ENCODE peak calls at places on chromosomes 3 and 15, in eight cellular contexts. F is choroid plexus epithelial cell, G is AG08395, S is NCI-H1105 treated with DMSO at 0.1 percent for 48 hours, T is occipital lobe, P is thoracic aorta, M is stomach, X is cardiac fibroblast. Y is an unnamed sample.

GRCh38 chr15:84960391-84961113 is 21.1 kb upstream of the PDE8A start:
- DNase-seq in F (no peak), G (no peak), S (no peak), T (no peak), P (no peak), M (no peak), X (no peak), Y (no peak)

GRCh38 chr3:128553560-128553959 is 60.6 kb upstream of the GATA2 start:
- DNase-seq in F (no peak), G (no peak), S (no peak), T (no peak), P (no peak), M (no peak), X (no peak), Y (no peak)

GRCh38 chr3:193029800-193030199 is 112.1 kb upstream of the MB21D2 start:
- DNase-seq in F (no peak), G (no peak), S (peak), T (no peak), P (no peak), M (no peak), X (no peak), Y (no peak)

GRCh38 chr3:194046995-194047681 is 88.8 kb upstream of the HES1 start:
- DNase-seq in F (peak), G (no peak), S (peak), T (peak), P (no peak), M (peak), X (no peak), Y (peak)

GRCh38 chr15:42650208-42651066 is 75.0 kb downstream of the STARD9 start:
- DNase-seq in F (peak), G (peak), S (peak), T (peak), P (peak), M (peak), X (peak), Y (peak)

GRCh38 chr15:31845791-31846190 is 184.5 kb upstream of the CHRNA7 start:
- DNase-seq in F (no peak), G (no peak), S (no peak), T (no peak), P (no peak), M (no peak), X (no peak), Y (no peak)

GRCh38 chr3:72657666-72658065 is 190.6 kb downstream of the SHQ1 start:
- DNase-seq in F (no peak), G (no peak), S (peak), T (no peak), P (no peak), M (no peak), X (no peak), Y (no peak)

GRCh38 chr3:186920301-186920700 is 10.0 kb upstream of the ST6GAL1 start:
- DNase-seq in F (no peak), G (no peak), S (no peak), T (no peak), P (no peak), M (no peak), X (no peak), Y (no peak)

GRCh38 chr3:157471051-157471450 is 32.2 kb downstream of the VEPH1 start:
- DNase-seq in F (peak), G (no peak), S (no peak), T (no peak), P (no peak), M (no peak), X (peak), Y (no peak)

GRCh38 chr3:148077318-148077923 is 620.3 kb upstream of the AGTR1 start:
- DNase-seq in F (peak), G (no peak), S (peak), T (no peak), P (no peak), M (no peak), X (peak), Y (peak)

GRCh38 chr15:70533931-70534742 is 229.2 kb downstream of the UACA start:
- DNase-seq in F (no peak), G (peak), S (no peak), T (no peak), P (no peak), M (no peak), X (no peak), Y (peak)

Y was measured in AG10803.